ENCODE peak calls at places on chromosome X, in four cellular contexts. One of them, this sample, is unnamed.
A peak's percentile ranks its signal among the peaks of the same experiment; 100 is the strongest.

GRCh38 chrX:85503258-85504158 is 124.0 kb upstream of the POF1B start:
- DNase-seq in transverse colon: peak; percentile 15
- DNase-seq in esophagus squamous epithelium: no peak
- DNase-seq in uterus: no peak
- DNase-seq in this sample: no peak

GRCh38 chrX:75295641-75296040 is 21.8 kb downstream of the UPRT start:
- DNase-seq in transverse colon: no peak
- DNase-seq in esophagus squamous epithelium: no peak
- DNase-seq in uterus: no peak
- DNase-seq in this sample: no peak

GRCh38 chrX:42119076-42119475 is 195.7 kb upstream of the CASK start:
- DNase-seq in transverse colon: no peak
- DNase-seq in uterus: no peak
- DNase-seq in esophagus squamous epithelium: no peak
- DNase-seq in this sample: no peak

GRCh38 chrX:66255359-66255967 is 91.4 kb downstream of the HEPH start:
- DNase-seq in uterus: no peak
- DNase-seq in transverse colon: no peak
- DNase-seq in esophagus squamous epithelium: no peak
- DNase-seq in this sample: no peak

GRCh38 chrX:106912864-106913263 is 7.3 kb upstream of the CLDN2 start:
- DNase-seq in transverse colon: no peak
- DNase-seq in uterus: no peak
- DNase-seq in esophagus squamous epithelium: no peak
- DNase-seq in this sample: no peak

GRCh38 chrX:79138658-79139241 is 5.7 kb upstream of the GPR174 start:
- DNase-seq in esophagus squamous epithelium: no peak
- DNase-seq in transverse colon: peak; percentile 30
- DNase-seq in uterus: no peak
- DNase-seq in this sample: no peak

GRCh38 chrX:97399400-97399799 is 515.7 kb downstream of the RPA4 start:
- DNase-seq in uterus: no peak
- DNase-seq in transverse colon: no peak
- DNase-seq in esophagus squamous epithelium: no peak
- DNase-seq in this sample: no peak

GRCh38 chrX:73913580-73913979 is 350.6 kb downstream of the CHIC1 start:
- DNase-seq in uterus: no peak
- DNase-seq in transverse colon: no peak
- DNase-seq in esophagus squamous epithelium: no peak
- DNase-seq in this sample: no peak

GRCh38 chrX:115892056-115892708 is 278.4 kb upstream of the AGTR2 start:
- DNase-seq in uterus: no peak
- DNase-seq in esophagus squamous epithelium: no peak
- DNase-seq in transverse colon: peak; percentile 55
- DNase-seq in this sample: no peak

GRCh38 chrX:44989995-44990770 is 117.2 kb downstream of the KDM6A start:
- DNase-seq in esophagus squamous epithelium: no peak
- DNase-seq in uterus: no peak
- DNase-seq in transverse colon: no peak
- DNase-seq in this sample: no peak

GRCh38 chrX:149151805-149152757 is 353.0 kb downstream of the IDS start:
- DNase-seq in transverse colon: no peak
- DNase-seq in uterus: no peak
- DNase-seq in esophagus squamous epithelium: no peak
- DNase-seq in this sample: no peak

GRCh38 chrX:55119271-55119670 is 30.5 kb downstream of the PAGE2 start:
- DNase-seq in transverse colon: no peak
- DNase-seq in esophagus squamous epithelium: no peak
- DNase-seq in uterus: no peak
- DNase-seq in this sample: no peak

GRCh38 chrX:149079805-149080406 is 425.2 kb downstream of the IDS start:
- DNase-seq in uterus: no peak
- DNase-seq in esophagus squamous epithelium: no peak
- DNase-seq in transverse colon: no peak
- DNase-seq in this sample: no peak

GRCh38 chrX:39642071-39642470 is 455.7 kb downstream of the BCOR start:
- DNase-seq in uterus: no peak
- DNase-seq in transverse colon: no peak
- DNase-seq in esophagus squamous epithelium: no peak
- DNase-seq in this sample: peak; percentile 20

GRCh38 chrX:24498181-24498580 is 33.1 kb downstream of the PDK3 start:
- DNase-seq in uterus: peak; percentile 23
- DNase-seq in esophagus squamous epithelium: no peak
- DNase-seq in transverse colon: peak; percentile 22
- DNase-seq in this sample: no peak

GRCh38 chrX:150227321-150227860 is 135.7 kb upstream of the MAMLD1 start:
- DNase-seq in uterus: no peak
- DNase-seq in esophagus squamous epithelium: no peak
- DNase-seq in transverse colon: no peak
- DNase-seq in this sample: no peak

GRCh38 chrX:134537179-134537945 is 77.4 kb downstream of the HPRT1 start:
- DNase-seq in esophagus squamous epithelium: no peak
- DNase-seq in uterus: no peak
- DNase-seq in transverse colon: peak; percentile 74
- DNase-seq in this sample: no peak

GRCh38 chrX:117743469-117744251 is 372.9 kb downstream of the KLHL13 start:
- DNase-seq in esophagus squamous epithelium: no peak
- DNase-seq in transverse colon: peak; percentile 9
- DNase-seq in uterus: no peak
- DNase-seq in this sample: no peak

GRCh38 chrX:30992381-30992904 is 79.4 kb downstream of the FTHL17 start:
- DNase-seq in esophagus squamous epithelium: no peak
- DNase-seq in uterus: no peak
- DNase-seq in transverse colon: no peak
- DNase-seq in this sample: no peak

GRCh38 chrX:82458207-82458754 is 1049.8 kb upstream of the POU3F4 start:
- DNase-seq in esophagus squamous epithelium: no peak
- DNase-seq in transverse colon: no peak
- DNase-seq in uterus: no peak
- DNase-seq in this sample: no peak

GRCh38 chrX:123993326-123993725 is 31.8 kb downstream of the STAG2 start:
- DNase-seq in uterus: no peak
- DNase-seq in esophagus squamous epithelium: no peak
- DNase-seq in transverse colon: no peak
- DNase-seq in this sample: no peak

GRCh38 chrX:133323450-133323849 is 91.8 kb downstream of the GPC4 start:
- DNase-seq in transverse colon: no peak
- DNase-seq in esophagus squamous epithelium: no peak
- DNase-seq in uterus: no peak
- DNase-seq in this sample: no peak

GRCh38 chrX:96445531-96446065 is 239.0 kb upstream of the DIAPH2 start:
- DNase-seq in esophagus squamous epithelium: no peak
- DNase-seq in uterus: no peak
- DNase-seq in transverse colon: no peak
- DNase-seq in this sample: no peak

GRCh38 chrX:156002517-156002916 is 5.0 kb downstream of the IL9R start:
- DNase-seq in uterus: no peak
- DNase-seq in transverse colon: no peak
- DNase-seq in esophagus squamous epithelium: no peak
- DNase-seq in this sample: no peak

GRCh38 chrX:118839334-118839958 is 15.8 kb downstream of the ZCCHC12 start:
- DNase-seq in uterus: peak; percentile 70
- DNase-seq in esophagus squamous epithelium: no peak
- DNase-seq in transverse colon: peak; percentile 80
- DNase-seq in this sample: peak; percentile 78

GRCh38 chrX:17595456-17596035 is 141.7 kb upstream of the SCML1 start:
- DNase-seq in transverse colon: no peak
- DNase-seq in uterus: no peak
- DNase-seq in esophagus squamous epithelium: no peak
- DNase-seq in this sample: no peak

GRCh38 chrX:17596546-17597205 is 140.6 kb upstream of the SCML1 start:
- DNase-seq in transverse colon: no peak
- DNase-seq in esophagus squamous epithelium: no peak
- DNase-seq in uterus: no peak
- DNase-seq in this sample: no peak

GRCh38 chrX:17601816-17602215 is 135.5 kb upstream of the SCML1 start:
- DNase-seq in esophagus squamous epithelium: no peak
- DNase-seq in transverse colon: no peak
- DNase-seq in uterus: no peak
- DNase-seq in this sample: no peak

GRCh38 chrX:17596051-17596450 is 141.2 kb upstream of the SCML1 start:
- DNase-seq in esophagus squamous epithelium: no peak
- DNase-seq in transverse colon: no peak
- DNase-seq in uterus: no peak
- DNase-seq in this sample: no peak

GRCh38 chrX:17597836-17598434 is 139.4 kb upstream of the SCML1 start:
- DNase-seq in transverse colon: peak; percentile 75
- DNase-seq in uterus: peak; percentile 81
- DNase-seq in esophagus squamous epithelium: no peak
- DNase-seq in this sample: peak; percentile 77
- H3K4me3 ChIP-seq in transverse colon: no peak overlapping the region
- H3K4me3 ChIP-seq in uterus: no peak overlapping the region
- H3K4me3 ChIP-seq in esophagus squamous epithelium: no peak overlapping the region
- H3K4me3 ChIP-seq in this sample: no peak overlapping the region

DNA sequence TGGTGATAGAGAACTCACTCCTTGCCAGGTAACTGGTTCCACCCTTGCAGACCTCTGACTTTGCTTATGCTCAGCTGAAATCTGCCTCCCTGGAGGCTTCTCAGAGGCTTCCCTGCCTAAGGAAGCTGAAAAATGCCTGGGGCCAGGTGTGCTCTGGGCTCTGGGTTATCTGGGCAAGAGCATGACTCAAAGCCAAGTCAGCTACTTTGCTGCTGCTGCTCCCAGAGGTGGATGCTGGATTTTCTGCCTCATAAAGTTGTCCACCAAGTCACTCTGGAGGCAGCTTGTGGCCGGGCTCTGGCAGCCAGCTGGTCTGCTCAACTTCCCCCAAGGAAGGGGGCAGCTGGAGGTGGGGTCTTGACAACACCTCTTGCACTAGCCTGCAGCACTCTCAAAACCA is 132.7 kb downstream of the PJA1 start:
- DNase-seq in esophagus squamous epithelium: no peak
- DNase-seq in transverse colon: no peak
- DNase-seq in uterus: no peak
- DNase-seq in this sample: no peak
- TF ChIP-seq CTCF in esophagus squamous epithelium: no peak
- TF ChIP-seq CTCF in transverse colon: no peak
- TF ChIP-seq CTCF in uterus: no peak
- TF ChIP-seq CTCF in this sample: no peak

GRCh38 chrX:154751669-154752271 is 893 bp upstream of the GAB3 start:
- DNase-seq in esophagus squamous epithelium: no peak
- DNase-seq in transverse colon: no peak
- DNase-seq in uterus: no peak
- DNase-seq in this sample: no peak
- H3K4me3 ChIP-seq in esophagus squamous epithelium: peak overlapping the region; percentile 71
- H3K4me3 ChIP-seq in transverse colon: no peak overlapping the region
- H3K4me3 ChIP-seq in uterus: no peak overlapping the region
- H3K4me3 ChIP-seq in this sample: peak overlapping the region; percentile 76

GRCh38 chrX:47311857-47312774 is 58.3 kb upstream of the ZNF157 start:
- DNase-seq in uterus: peak; percentile 55
- DNase-seq in esophagus squamous epithelium: no peak
- DNase-seq in transverse colon: peak; percentile 43
- DNase-seq in this sample: no peak
- TF ChIP-seq CTCF in uterus: peak; percentile 42
- TF ChIP-seq CTCF in esophagus squamous epithelium: peak; percentile 25
- TF ChIP-seq CTCF in transverse colon: peak; percentile 32
- TF ChIP-seq CTCF in this sample: peak; percentile 34

GRCh38 chrX:16722481-16722880 is 3.1 kb downstream of the SYAP1 start:
- DNase-seq in transverse colon: no peak
- DNase-seq in uterus: no peak
- DNase-seq in esophagus squamous epithelium: no peak
- DNase-seq in this sample: no peak

GRCh38 chrX:16719334-16720084 is at the start of gene SYAP1:
- DNase-seq in transverse colon: peak; percentile 99
- DNase-seq in uterus: peak; percentile 97
- DNase-seq in esophagus squamous epithelium: peak; percentile 78
- DNase-seq in this sample: peak; percentile 90

GRCh38 chrX:16714504-16714903 is 2.0 kb upstream of the CTPS2 start:
- DNase-seq in transverse colon: no peak
- DNase-seq in esophagus squamous epithelium: no peak
- DNase-seq in uterus: no peak
- DNase-seq in this sample: no peak

GRCh38 chrX:16718824-16719333 is 533 bp upstream of the SYAP1 start:
- DNase-seq in uterus: no peak
- DNase-seq in esophagus squamous epithelium: no peak
- DNase-seq in transverse colon: no peak
- DNase-seq in this sample: no peak
- H3K4me3 ChIP-seq in uterus: peak overlapping the region; percentile 70
- H3K4me3 ChIP-seq in esophagus squamous epithelium: peak overlapping the region; percentile 71
- H3K4me3 ChIP-seq in transverse colon: peak overlapping the region; percentile 32
- H3K4me3 ChIP-seq in this sample: peak overlapping the region; percentile 76

This sample was measured in left ventricle myocardium inferior.